ENCODE peak calls at places on chromosome 10, in four cellular contexts. One of them, this sample, is unnamed.

GRCh38 chr10:114893248-114893647 is 44.7 kb upstream of the TRUB1 start:
- DNase-seq in HCEC 1CT: no peak
- DNase-seq in GM12892: no peak
- DNase-seq in PC-3: peak
- DNase-seq in this sample: peak

GRCh38 chr10:113819989-113820388 is 33.9 kb downstream of the DCLRE1A start:
- DNase-seq in HCEC 1CT: no peak
- DNase-seq in GM12892: no peak
- DNase-seq in PC-3: no peak
- DNase-seq in this sample: no peak

GRCh38 chr10:68871105-68871711 is 29.9 kb upstream of the DDX50 start:
- DNase-seq in HCEC 1CT: no peak
- DNase-seq in GM12892: no peak
- DNase-seq in PC-3: no peak
- DNase-seq in this sample: peak

GRCh38 chr10:93436577-93436976 is 45.6 kb downstream of the MYOF start:
- DNase-seq in HCEC 1CT: peak
- DNase-seq in GM12892: no peak
- DNase-seq in PC-3: peak
- DNase-seq in this sample: peak

GRCh38 chr10:124155781-124156401 is 62.5 kb upstream of the CHST15 start:
- DNase-seq in HCEC 1CT: no peak
- DNase-seq in GM12892: no peak
- DNase-seq in PC-3: peak
- DNase-seq in this sample: no peak

GRCh38 chr10:32983333-32983909 is 25.4 kb upstream of the ITGB1 start:
- DNase-seq in HCEC 1CT: peak
- DNase-seq in GM12892: no peak
- DNase-seq in PC-3: peak
- DNase-seq in this sample: peak

GRCh38 chr10:75959209-75959608 is 527.8 kb downstream of the LRMDA start:
- DNase-seq in HCEC 1CT: peak
- DNase-seq in GM12892: no peak
- DNase-seq in PC-3: peak
- DNase-seq in this sample: peak

GRCh38 chr10:12590682-12591642 is 241.6 kb downstream of the CAMK1D start:
- DNase-seq in HCEC 1CT: no peak
- DNase-seq in GM12892: no peak
- DNase-seq in PC-3: no peak
- DNase-seq in this sample: no peak

GRCh38 chr10:95408931-95409873 is 118.4 kb upstream of the PDLIM1 start:
- DNase-seq in HCEC 1CT: no peak
- DNase-seq in GM12892: no peak
- DNase-seq in PC-3: peak
- DNase-seq in this sample: no peak

GRCh38 chr10:61487506-61487905 is 34.3 kb upstream of the TMEM26 start:
- DNase-seq in HCEC 1CT: peak
- DNase-seq in GM12892: no peak
- DNase-seq in PC-3: peak
- DNase-seq in this sample: peak

GRCh38 chr10:43259248-43259980 is 7.5 kb downstream of the RASGEF1A start:
- DNase-seq in HCEC 1CT: no peak
- DNase-seq in GM12892: peak
- DNase-seq in PC-3: no peak
- DNase-seq in this sample: no peak

GRCh38 chr10:132030898-132031463 is 34.8 kb upstream of the JAKMIP3 start:
- DNase-seq in HCEC 1CT: no peak
- DNase-seq in GM12892: no peak
- DNase-seq in PC-3: peak
- DNase-seq in this sample: no peak

GRCh38 chr10:21517983-21518628 is 7.4 kb downstream of the SKIDA1 start:
- DNase-seq in HCEC 1CT: peak
- DNase-seq in GM12892: no peak
- DNase-seq in PC-3: peak
- DNase-seq in this sample: no peak

GRCh38 chr10:98446121-98446655 is 547 bp downstream of the HPS1 start:
- DNase-seq in HCEC 1CT: peak
- DNase-seq in GM12892: no peak
- DNase-seq in PC-3: no peak
- DNase-seq in this sample: peak

GRCh38 chr10:89404082-89404481 is 10.3 kb upstream of the IFIT5 start:
- DNase-seq in HCEC 1CT: no peak
- DNase-seq in GM12892: no peak
- DNase-seq in PC-3: no peak
- DNase-seq in this sample: no peak

GRCh38 chr10:102150970-102151773 is 1.0 kb upstream of the NOLC1 start:
- DNase-seq in HCEC 1CT: peak
- DNase-seq in GM12892: no peak
- DNase-seq in PC-3: peak
- DNase-seq in this sample: peak

GRCh38 chr10:79017882-79018550 is 50.8 kb upstream of the ZMIZ1 start:
- DNase-seq in HCEC 1CT: no peak
- DNase-seq in GM12892: no peak
- DNase-seq in PC-3: no peak
- DNase-seq in this sample: no peak